ENCODE peak calls at places on chromosomes 6 and 20, in seven cellular contexts. One of them, this sample, is unnamed.

GRCh38 chr6:25025919-25026301 is 90.2 kb upstream of the RIPOR2 start:
- DNase-seq in neural progenitor cell: no peak
- DNase-seq in trophoblast cell: no peak
- DNase-seq in PC-3: no peak
- DNase-seq in IMR-90: peak; percentile 22
- DNase-seq in H9: no peak
- DNase-seq in fibroblast of lung: no peak
- DNase-seq in this sample: no peak

GRCh38 chr20:48295966-48296421 is 510.7 kb upstream of the SULF2 start:
- DNase-seq in H9: no peak
- DNase-seq in fibroblast of lung: peak; percentile 33
- DNase-seq in neural progenitor cell: peak; percentile 22
- DNase-seq in IMR-90: peak; percentile 76
- DNase-seq in trophoblast cell: peak; percentile 30
- DNase-seq in PC-3: no peak
- DNase-seq in this sample: peak; percentile 82

GRCh38 chr6:156974897-156975296 is 197.7 kb downstream of the ARID1B start:
- DNase-seq in trophoblast cell: no peak
- DNase-seq in PC-3: no peak
- DNase-seq in neural progenitor cell: no peak
- DNase-seq in H9: no peak
- DNase-seq in fibroblast of lung: no peak
- DNase-seq in IMR-90: no peak
- DNase-seq in this sample: no peak

GRCh38 chr6:148445620-148446019 is 103.0 kb downstream of the SASH1 start:
- DNase-seq in neural progenitor cell: no peak
- DNase-seq in IMR-90: peak; percentile 85
- DNase-seq in trophoblast cell: peak; percentile 49
- DNase-seq in H9: no peak
- DNase-seq in fibroblast of lung: peak; percentile 57
- DNase-seq in PC-3: peak; percentile 71
- DNase-seq in this sample: peak; percentile 68

GRCh38 chr20:41482647-41483552 is 116.3 kb upstream of the EMILIN3 start:
- DNase-seq in H9: no peak
- DNase-seq in fibroblast of lung: peak; percentile 73
- DNase-seq in neural progenitor cell: no peak
- DNase-seq in PC-3: peak; percentile 62
- DNase-seq in trophoblast cell: no peak
- DNase-seq in IMR-90: peak; percentile 93
- DNase-seq in this sample: peak; percentile 88

GRCh38 chr6:139858444-139858843 is 484.0 kb upstream of the CITED2 start:
- DNase-seq in IMR-90: no peak
- DNase-seq in PC-3: peak; percentile 55
- DNase-seq in H9: no peak
- DNase-seq in fibroblast of lung: no peak
- DNase-seq in neural progenitor cell: no peak
- DNase-seq in trophoblast cell: peak; percentile 66
- DNase-seq in this sample: no peak

GRCh38 chr6:69601132-69601531 is 195.7 kb downstream of the LMBRD1 start:
- DNase-seq in IMR-90: no peak
- DNase-seq in neural progenitor cell: no peak
- DNase-seq in PC-3: no peak
- DNase-seq in fibroblast of lung: no peak
- DNase-seq in H9: no peak
- DNase-seq in trophoblast cell: no peak
- DNase-seq in this sample: no peak

GRCh38 chr20:55461519-55461918 is 543.8 kb downstream of the CBLN4 start:
- DNase-seq in PC-3: no peak
- DNase-seq in fibroblast of lung: no peak
- DNase-seq in trophoblast cell: no peak
- DNase-seq in IMR-90: no peak
- DNase-seq in neural progenitor cell: no peak
- DNase-seq in H9: no peak
- DNase-seq in this sample: no peak

GRCh38 chr6:118581489-118581959 is 33.4 kb downstream of the PLN start:
- DNase-seq in fibroblast of lung: peak; percentile 74
- DNase-seq in H9: no peak
- DNase-seq in neural progenitor cell: no peak
- DNase-seq in trophoblast cell: peak; percentile 41
- DNase-seq in IMR-90: peak; percentile 80
- DNase-seq in PC-3: peak; percentile 27
- DNase-seq in this sample: peak; percentile 81

GRCh38 chr6:166955121-166955864 is 1.1 kb downstream of the RNASET2 start:
- DNase-seq in H9: no peak
- DNase-seq in PC-3: peak; percentile 26
- DNase-seq in neural progenitor cell: peak; percentile 36
- DNase-seq in trophoblast cell: no peak
- DNase-seq in IMR-90: no peak
- DNase-seq in fibroblast of lung: no peak
- DNase-seq in this sample: no peak

GRCh38 chr6:166444446-166444845 is 61.7 kb upstream of the MPC1 start:
- DNase-seq in H9: no peak
- DNase-seq in neural progenitor cell: no peak
- DNase-seq in IMR-90: no peak
- DNase-seq in trophoblast cell: no peak
- DNase-seq in fibroblast of lung: no peak
- DNase-seq in PC-3: no peak
- DNase-seq in this sample: no peak

GRCh38 chr6:22544469-22544868 is 24.9 kb upstream of the HDGFL1 start:
- DNase-seq in H9: no peak
- DNase-seq in neural progenitor cell: no peak
- DNase-seq in fibroblast of lung: no peak
- DNase-seq in trophoblast cell: no peak
- DNase-seq in PC-3: no peak
- DNase-seq in IMR-90: no peak
- DNase-seq in this sample: no peak

GRCh38 chr6:75353644-75354043 is 69.1 kb upstream of the TMEM30A start:
- DNase-seq in fibroblast of lung: no peak
- DNase-seq in trophoblast cell: no peak
- DNase-seq in H9: no peak
- DNase-seq in IMR-90: no peak
- DNase-seq in neural progenitor cell: no peak
- DNase-seq in PC-3: no peak
- DNase-seq in this sample: no peak

GRCh38 chr6:35808688-35809087 is 3.5 kb downstream of the LHFPL5 start:
- DNase-seq in PC-3: peak; percentile 25
- DNase-seq in fibroblast of lung: peak; percentile 11
- DNase-seq in H9: no peak
- DNase-seq in IMR-90: no peak
- DNase-seq in neural progenitor cell: no peak
- DNase-seq in trophoblast cell: no peak
- DNase-seq in this sample: no peak

GRCh38 chr6:35810831-35811698 is 5.9 kb downstream of the LHFPL5 start:
- DNase-seq in H9: no peak
- DNase-seq in PC-3: peak; percentile 98
- DNase-seq in trophoblast cell: no peak
- DNase-seq in fibroblast of lung: peak; percentile 34
- DNase-seq in IMR-90: peak; percentile 69
- DNase-seq in neural progenitor cell: no peak
- DNase-seq in this sample: peak; percentile 87

GRCh38 chr6:35801148-35801547 is 4.0 kb upstream of the LHFPL5 start:
- DNase-seq in neural progenitor cell: no peak
- DNase-seq in trophoblast cell: no peak
- DNase-seq in H9: no peak
- DNase-seq in IMR-90: no peak
- DNase-seq in PC-3: no peak
- DNase-seq in fibroblast of lung: no peak
- DNase-seq in this sample: no peak

DNA sequence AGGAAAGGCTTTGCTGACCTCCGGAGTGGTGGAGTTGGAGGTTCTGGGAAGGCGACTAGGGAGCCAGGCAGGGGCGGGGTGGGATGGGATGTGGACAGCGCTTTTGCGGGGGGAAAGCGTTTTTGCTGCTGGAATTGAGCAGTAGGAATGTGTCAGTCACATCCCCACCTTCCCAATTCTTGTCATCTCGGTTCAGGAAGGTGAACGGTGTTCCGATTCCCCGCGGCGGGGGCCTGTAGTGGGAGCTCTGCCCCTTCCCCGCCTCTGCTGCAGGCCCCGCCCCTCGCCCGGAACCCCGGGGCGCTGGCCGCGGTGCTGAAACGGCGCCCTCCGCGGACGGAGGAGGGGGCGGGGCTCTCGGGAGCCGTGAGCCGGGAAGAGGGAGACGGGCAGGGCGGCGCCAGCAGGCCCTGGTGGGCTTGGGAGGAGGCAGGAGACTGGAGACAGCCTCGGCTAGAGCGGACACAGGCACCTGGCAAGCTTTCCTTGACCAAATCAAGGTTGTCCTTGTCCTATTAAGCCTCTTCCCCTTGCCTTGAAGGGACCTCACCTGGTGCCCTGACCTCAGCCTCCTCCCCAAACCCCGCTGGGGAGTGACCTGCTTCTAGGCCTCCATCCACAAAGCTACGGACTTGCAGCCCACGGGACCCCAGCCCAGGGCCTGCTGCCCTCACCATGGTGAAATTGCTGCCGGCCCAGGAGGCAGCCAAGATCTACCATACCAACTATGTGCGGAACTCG is at the start of gene LHFPL5:
- DNase-seq in PC-3: peak; percentile 60
- DNase-seq in IMR-90: no peak
- DNase-seq in neural progenitor cell: peak; percentile 92
- DNase-seq in H9: peak; percentile 83
- DNase-seq in trophoblast cell: peak; percentile 32
- DNase-seq in fibroblast of lung: peak; percentile 15
- DNase-seq in this sample: peak; percentile 41
- H2AFZ ChIP-seq in PC-3: peak within 1 kb of the TSS; percentile 20
- H2AFZ ChIP-seq in IMR-90: peak within 1 kb of the TSS; percentile 88
- H2AFZ ChIP-seq in neural progenitor cell: peak within 1 kb of the TSS; percentile 61
- H2AFZ ChIP-seq in H9: no peak within 1 kb of the TSS
- H2AFZ ChIP-seq in trophoblast cell: no peak within 1 kb of the TSS
- H2AFZ ChIP-seq in fibroblast of lung: no peak within 1 kb of the TSS
- H2AFZ ChIP-seq in this sample: no peak within 1 kb of the TSS

DNA sequence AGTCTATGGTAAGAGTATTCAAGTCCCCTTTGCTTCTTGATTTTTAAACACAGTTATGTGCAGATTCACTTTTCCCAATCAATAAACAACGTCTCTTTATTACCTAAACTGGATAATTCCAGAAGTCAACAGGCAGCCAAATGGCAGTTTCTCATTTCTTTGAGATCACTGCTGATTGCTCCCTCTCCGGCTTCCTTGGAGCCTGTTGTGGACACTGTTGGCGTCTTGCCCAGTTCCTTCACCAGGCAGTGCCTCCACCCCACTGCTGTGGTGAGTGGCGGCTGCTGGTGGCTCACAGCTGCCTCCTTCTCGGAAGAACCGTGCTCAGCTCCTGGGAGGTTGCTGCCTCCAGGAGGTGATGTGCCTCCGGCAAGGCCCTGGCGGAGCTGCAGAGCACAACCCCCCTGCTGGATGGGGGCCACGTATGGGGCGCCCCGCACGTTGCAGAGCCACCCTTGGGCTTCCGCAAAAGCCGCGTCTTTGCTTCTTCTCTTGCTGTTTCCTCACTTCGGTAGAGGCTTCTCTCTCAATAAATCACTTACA is 105.1 kb upstream of the CNKSR3 start:
- DNase-seq in trophoblast cell: no peak
- DNase-seq in IMR-90: peak; percentile 60
- DNase-seq in PC-3: peak; percentile 72
- DNase-seq in fibroblast of lung: peak; percentile 93
- DNase-seq in neural progenitor cell: no peak
- DNase-seq in H9: peak; percentile 60
- DNase-seq in this sample: peak; percentile 77
- H3K9ac ChIP-seq in trophoblast cell: no peak overlapping the region
- H3K9ac ChIP-seq in IMR-90: no peak overlapping the region
- H3K9ac ChIP-seq in PC-3: no peak overlapping the region
- H3K9ac ChIP-seq in fibroblast of lung: no peak overlapping the region
- H3K9ac ChIP-seq in neural progenitor cell: no peak overlapping the region
- H3K9ac ChIP-seq in H9: no peak overlapping the region
- H3K9ac ChIP-seq in this sample: no peak overlapping the region

GRCh38 chr6:134863763-134864510 is 86.0 kb downstream of the ALDH8A1 start:
- DNase-seq in IMR-90: no peak
- DNase-seq in fibroblast of lung: no peak
- DNase-seq in H9: no peak
- DNase-seq in trophoblast cell: no peak
- DNase-seq in PC-3: no peak
- DNase-seq in neural progenitor cell: no peak
- DNase-seq in this sample: no peak

GRCh38 chr6:134870677-134871498 is 79.0 kb downstream of the ALDH8A1 start:
- DNase-seq in trophoblast cell: no peak
- DNase-seq in IMR-90: peak; percentile 77
- DNase-seq in neural progenitor cell: no peak
- DNase-seq in H9: no peak
- DNase-seq in PC-3: no peak
- DNase-seq in fibroblast of lung: peak; percentile 44
- DNase-seq in this sample: no peak

GRCh38 chr6:134868812-134869211 is 81.1 kb downstream of the ALDH8A1 start:
- DNase-seq in neural progenitor cell: no peak
- DNase-seq in IMR-90: no peak
- DNase-seq in fibroblast of lung: no peak
- DNase-seq in PC-3: no peak
- DNase-seq in H9: no peak
- DNase-seq in trophoblast cell: no peak
- DNase-seq in this sample: no peak

GRCh38 chr6:134864558-134864957 is 85.3 kb downstream of the ALDH8A1 start:
- DNase-seq in IMR-90: no peak
- DNase-seq in H9: no peak
- DNase-seq in fibroblast of lung: no peak
- DNase-seq in PC-3: no peak
- DNase-seq in neural progenitor cell: no peak
- DNase-seq in trophoblast cell: no peak
- DNase-seq in this sample: no peak

DNA sequence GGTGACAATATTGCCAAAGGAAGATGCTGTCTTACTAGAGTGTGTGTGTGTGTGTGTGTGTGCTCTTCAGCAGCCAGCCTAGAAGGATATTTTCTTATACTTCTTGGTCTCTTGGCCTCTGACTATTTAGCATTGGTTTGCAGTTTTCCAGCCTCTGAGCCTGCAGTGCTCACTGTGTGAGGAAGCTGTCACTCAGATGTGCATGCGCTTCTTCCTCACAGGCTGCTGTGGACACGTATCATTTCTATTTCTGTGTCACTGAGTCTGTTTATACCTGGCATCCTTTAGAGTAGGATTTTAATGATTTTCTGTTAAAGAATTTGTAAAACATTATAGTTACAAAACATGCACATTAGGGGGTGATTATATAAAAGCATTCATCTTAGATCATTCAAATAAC is 83.3 kb downstream of the ALDH8A1 start:
- DNase-seq in fibroblast of lung: no peak
- DNase-seq in neural progenitor cell: no peak
- DNase-seq in IMR-90: no peak
- DNase-seq in H9: no peak
- DNase-seq in PC-3: no peak
- DNase-seq in trophoblast cell: no peak
- DNase-seq in this sample: no peak
- H2AFZ ChIP-seq in fibroblast of lung: no peak overlapping the region
- H2AFZ ChIP-seq in neural progenitor cell: no peak overlapping the region
- H2AFZ ChIP-seq in IMR-90: no peak overlapping the region
- H2AFZ ChIP-seq in H9: no peak overlapping the region
- H2AFZ ChIP-seq in PC-3: no peak overlapping the region
- H2AFZ ChIP-seq in trophoblast cell: no peak overlapping the region
- H2AFZ ChIP-seq in this sample: no peak overlapping the region

DNA sequence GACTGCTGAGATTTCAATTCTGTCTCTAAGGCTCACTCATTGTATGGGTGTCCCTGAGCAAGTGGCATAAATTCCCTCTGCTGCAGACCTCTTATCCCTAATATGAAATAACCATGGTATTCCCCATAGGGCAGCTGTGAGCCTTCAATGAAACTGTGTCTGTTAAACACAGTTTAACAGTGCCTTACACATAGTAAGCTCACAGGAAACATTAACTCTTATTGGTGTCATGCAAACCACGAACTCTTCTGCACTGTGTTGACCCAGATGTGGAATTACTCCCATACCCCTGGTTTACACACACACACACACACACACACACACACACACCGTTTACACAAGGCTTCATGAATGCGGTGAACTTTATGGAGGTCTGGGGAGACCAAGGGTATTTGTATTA is 23.2 kb downstream of the DAAM2 start:
- DNase-seq in IMR-90: no peak
- DNase-seq in neural progenitor cell: no peak
- DNase-seq in fibroblast of lung: no peak
- DNase-seq in H9: no peak
- DNase-seq in trophoblast cell: no peak
- DNase-seq in PC-3: no peak
- DNase-seq in this sample: no peak
- H3K9ac ChIP-seq in IMR-90: no peak overlapping the region
- H3K9ac ChIP-seq in neural progenitor cell: no peak overlapping the region
- H3K9ac ChIP-seq in fibroblast of lung: no peak overlapping the region
- H3K9ac ChIP-seq in H9: no peak overlapping the region
- H3K9ac ChIP-seq in trophoblast cell: no peak overlapping the region
- H3K9ac ChIP-seq in PC-3: no peak overlapping the region
- H3K9ac ChIP-seq in this sample: no peak overlapping the region

This sample was measured in GM23248.